ENCODE peak calls at places on chromosome 3, in six cellular contexts. F is BE2C; X is thoracic aorta; W is CD8-positive, alpha-beta T cell; Y is colonic mucosa; K is sigmoid colon. B is an unnamed sample.

GRCh38 chr3:170117134-170117533 is 64.4 kb downstream of the PHC3 start:
- DNase-seq in F (no peak), X (no peak), W (no peak), Y (no peak), K (no peak), B (no peak)

GRCh38 chr3:160684368-160684740 is 7.4 kb downstream of the ARL14 start:
- DNase-seq in F (no peak), X (no peak), W (no peak), Y (no peak), K (no peak), B (no peak)

GRCh38 chr3:123586966-123587365 is 2.1 kb upstream of the HACD2 start:
- DNase-seq in F (no peak), X (no peak), W (no peak), Y (no peak), K (no peak), B (no peak)

GRCh38 chr3:187072102-187072501 is 67.2 kb downstream of the RPL39L start:
- DNase-seq in F (no peak), X (no peak), W (no peak), Y (no peak), K (no peak), B (no peak)

GRCh38 chr3:177041021-177041729 is 156.1 kb downstream of the TBL1XR1 start:
- DNase-seq in F (no peak), X (no peak), W (no peak), Y (no peak), K (peak; percentile 84), B (no peak)

GRCh38 chr3:157388051-157388450 is 48.6 kb upstream of the PTX3 start:
- DNase-seq in F (no peak), X (no peak), W (no peak), Y (no peak), K (no peak), B (no peak)

GRCh38 chr3:159800434-159801121 is 188.1 kb upstream of the IL12A start:
- DNase-seq in F (no peak), X (no peak), W (no peak), Y (no peak), K (no peak), B (no peak)

GRCh38 chr3:42061711-42062408 is 29.3 kb upstream of the TRAK1 start:
- DNase-seq in F (no peak), X (peak; percentile 65), W (no peak), Y (peak; percentile 71), K (peak; percentile 92), B (peak; percentile 68)

GRCh38 chr3:150790621-150791020 is 27.7 kb upstream of the SIAH2 start:
- DNase-seq in F (no peak), X (no peak), W (no peak), Y (no peak), K (no peak), B (no peak)

GRCh38 chr3:18087963-18088362 is 337.2 kb downstream of the SATB1 start:
- DNase-seq in F (no peak), X (no peak), W (no peak), Y (no peak), K (no peak), B (no peak)

GRCh38 chr3:30400924-30401323 is 205.5 kb upstream of the TGFBR2 start:
- DNase-seq in F (no peak), X (no peak), W (no peak), Y (no peak), K (no peak), B (no peak)

GRCh38 chr3:8589880-8590556 is 54.6 kb downstream of the SSUH2 start:
- DNase-seq in F (no peak), X (no peak), W (no peak), Y (no peak), K (no peak), B (no peak)

GRCh38 chr3:167456157-167456799 is 17.6 kb downstream of the SERPINI2 start:
- DNase-seq in F (no peak), X (no peak), W (no peak), Y (no peak), K (no peak), B (no peak)

GRCh38 chr3:46925585-46925934 is 48.0 kb downstream of the PTH1R start:
- DNase-seq in F (no peak), X (no peak), W (no peak), Y (no peak), K (peak; percentile 54), B (peak; percentile 34)

GRCh38 chr3:182389041-182389815 is 404.1 kb upstream of the ATP11B start:
- DNase-seq in F (no peak), X (no peak), W (no peak), Y (no peak), K (no peak), B (no peak)

GRCh38 chr3:15096026-15096425 is 2.9 kb downstream of the RBSN start:
- DNase-seq in F (no peak), X (no peak), W (no peak), Y (no peak), K (no peak), B (no peak)

GRCh38 chr3:46477145-46477544 is 12.4 kb upstream of the LTF start:
- DNase-seq in F (no peak), X (no peak), W (no peak), Y (no peak), K (no peak), B (no peak)

GRCh38 chr3:134423153-134423552 is 48.9 kb upstream of the AMOTL2 start:
- DNase-seq in F (no peak), X (no peak), W (no peak), Y (no peak), K (no peak), B (no peak)

GRCh38 chr3:75260-75659 is 121.3 kb upstream of the CHL1 start:
- DNase-seq in F (no peak), X (no peak), W (no peak), Y (no peak), K (no peak), B (no peak)

GRCh38 chr3:81643721-81644120 is 117.7 kb downstream of the GBE1 start:
- DNase-seq in F (peak; percentile 15), X (no peak), W (no peak), Y (no peak), K (no peak), B (no peak)

GRCh38 chr3:195761031-195761430 is 40.3 kb downstream of the MUC20 start:
- DNase-seq in F (no peak), X (no peak), W (no peak), Y (no peak), K (no peak), B (no peak)

GRCh38 chr3:59143447-59143846 is 93.6 kb upstream of the CFAP20DC start:
- DNase-seq in F (no peak), X (no peak), W (no peak), Y (no peak), K (no peak), B (no peak)

GRCh38 chr3:184466413-184466960 is 86.6 kb downstream of the CHRD start:
- DNase-seq in F (peak; percentile 28), X (no peak), W (no peak), Y (peak; percentile 45), K (no peak), B (no peak)

GRCh38 chr3:186640473-186640818 is 247 bp downstream of the FETUB start:
- DNase-seq in F (peak; percentile 43), X (peak; percentile 14), W (no peak), Y (no peak), K (no peak), B (no peak)

GRCh38 chr3:53072653-53073552 is 27.0 kb upstream of the SFMBT1 start:
- DNase-seq in F (peak; percentile 84), X (peak; percentile 38), W (peak; percentile 74), Y (peak; percentile 93), K (peak; percentile 87), B (peak; percentile 93)

GRCh38 chr3:73419179-73419803 is 205.4 kb downstream of the PDZRN3 start:
- DNase-seq in F (no peak), X (no peak), W (no peak), Y (no peak), K (no peak), B (no peak)

GRCh38 chr3:123571264-123571972 is 13.4 kb downstream of the HACD2 start:
- DNase-seq in F (no peak), X (no peak), W (no peak), Y (no peak), K (no peak), B (no peak)

DNA sequence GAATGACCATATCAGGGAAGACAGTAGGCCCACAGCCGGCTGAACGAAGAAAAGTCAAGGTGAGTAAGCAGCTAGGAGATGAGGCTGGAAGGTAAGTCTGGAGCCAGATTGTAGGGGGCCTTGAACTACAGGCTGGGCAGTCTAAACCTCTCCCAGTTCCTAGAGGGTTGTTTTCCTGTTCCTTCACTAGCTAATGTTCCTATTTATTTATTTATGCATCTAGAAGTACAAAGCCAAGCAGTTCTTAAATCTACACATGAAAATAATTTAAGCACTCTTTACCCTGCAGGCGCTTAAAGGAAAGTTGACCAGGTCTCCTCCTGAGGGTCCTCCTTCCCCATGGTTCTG is 3.7 kb downstream of the ACAA1 start:
- DNase-seq in F (no peak), X (no peak), W (no peak), Y (no peak), K (no peak), B (no peak)
- H3K36me3 ChIP-seq in F (no peaks in the 10 kb centered on the region), X (peaks cover 53% of the 10 kb centered on the region), W (peaks cover 42% of the 10 kb centered on the region), Y (peaks cover 13% of the 10 kb centered on the region), K (peaks cover 17% of the 10 kb centered on the region), B (no peaks in the 10 kb centered on the region)

GRCh38 chr3:171806200-171807128 is 3.8 kb downstream of the PLD1 start:
- DNase-seq in F (no peak), X (no peak), W (no peak), Y (no peak), K (no peak), B (no peak)
- H3K4me3 ChIP-seq in F (no peak overlapping the region), X (no peak overlapping the region), W (no peak overlapping the region), Y (no peak overlapping the region), K (no peak overlapping the region), B (no peak overlapping the region)

GRCh38 chr3:78143000-78143399 is 1103.1 kb downstream of the ROBO2 start:
- DNase-seq in F (no peak), X (no peak), W (no peak), Y (no peak), K (no peak), B (no peak)

GRCh38 chr3:78139166-78139565 is 1099.3 kb downstream of the ROBO2 start:
- DNase-seq in F (no peak), X (no peak), W (no peak), Y (no peak), K (no peak), B (no peak)

GRCh38 chr3:78134496-78134895 is 1094.6 kb downstream of the ROBO2 start:
- DNase-seq in F (no peak), X (no peak), W (no peak), Y (no peak), K (no peak), B (no peak)

GRCh38 chr3:78140866-78141658 is 1101.2 kb downstream of the ROBO2 start:
- DNase-seq in F (no peak), X (no peak), W (no peak), Y (no peak), K (no peak), B (no peak)

DNA sequence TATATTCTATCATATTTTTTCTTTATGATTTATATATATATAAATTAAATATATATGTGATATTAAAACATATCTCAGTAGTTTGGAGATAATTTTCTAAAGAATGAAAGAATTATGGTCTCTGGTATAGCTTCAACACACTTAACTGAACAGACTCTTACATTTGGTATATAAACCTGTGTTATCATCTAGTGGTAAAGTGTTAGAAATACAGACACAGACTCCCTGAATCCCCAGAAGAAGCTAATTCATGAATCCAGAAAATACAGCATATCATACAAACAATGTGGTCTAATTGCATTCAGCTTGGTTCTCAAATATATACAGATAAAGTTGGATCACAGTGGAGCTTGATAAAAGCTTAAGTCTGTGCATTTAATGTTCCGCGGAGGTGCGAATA is 1100.4 kb downstream of the ROBO2 start:
- DNase-seq in F (no peak), X (no peak), W (no peak), Y (no peak), K (no peak), B (no peak)
- TF ChIP-seq CTCF in F (no peak), X (no peak), W (no peak), Y (no peak), K (no peak), B (no peak)

GRCh38 chr3:111627092-111627491 is 31.9 kb upstream of the ZBED2 start:
- DNase-seq in F (no peak), X (no peak), W (no peak), Y (no peak), K (no peak), B (no peak)
- H3K36me3 ChIP-seq in F (no peaks in the 10 kb centered on the region), X (no peaks in the 10 kb centered on the region), W (peaks cover 22% of the 10 kb centered on the region), Y (no peaks in the 10 kb centered on the region), K (no peaks in the 10 kb centered on the region), B (no peaks in the 10 kb centered on the region)